ENCODE peak calls at places on chromosome 4, in nine cellular contexts. J is activated CD8-positive, alpha-beta memory T cell treated with anti-CD3 and anti-CD28 coated beads for 1 hour; N is iris pigment epithelial cell; X is hippocampal formation; U is T-helper 2 cell; L is C1 segment of cervical spinal cord; V is fibroblast of the aortic adventitia; K is effector memory CD8-positive, alpha-beta T cell; G is NAMALWA. M is an unnamed sample.

GRCh38 chr4:108398326-108398725 is 222.1 kb upstream of the RPL34 start:
- DNase-seq in J (no peak), N (peak), X (no peak), U (no peak), L (no peak), V (no peak), K (no peak), G (no peak), M (no peak)

GRCh38 chr4:57329279-57329678 is 219.1 kb upstream of the IGFBP7 start:
- DNase-seq in J (no peak), N (no peak), X (no peak), U (no peak), L (no peak), V (no peak), K (no peak), G (no peak), M (no peak)

GRCh38 chr4:11355224-11355623 is 73.5 kb downstream of the HS3ST1 start:
- DNase-seq in J (no peak), N (no peak), X (no peak), U (no peak), L (no peak), V (no peak), K (no peak), G (no peak), M (no peak)

GRCh38 chr4:182062936-182063335 is 180.3 kb upstream of the TENM3 start:
- DNase-seq in J (no peak), N (peak), X (no peak), U (no peak), L (no peak), V (peak), K (no peak), G (no peak), M (no peak)

GRCh38 chr4:116598155-116598979 is 487.0 kb downstream of the TRAM1L1 start:
- DNase-seq in J (no peak), N (no peak), X (no peak), U (no peak), L (no peak), V (no peak), K (no peak), G (no peak), M (no peak)

GRCh38 chr4:67714248-67714583 is 13.3 kb upstream of the UBA6 start:
- DNase-seq in J (no peak), N (no peak), X (no peak), U (no peak), L (no peak), V (no peak), K (no peak), G (no peak), M (no peak)

GRCh38 chr4:1239141-1239948 is 9.6 kb downstream of the CTBP1 start:
- DNase-seq in J (no peak), N (no peak), X (no peak), U (no peak), L (no peak), V (no peak), K (no peak), G (no peak), M (no peak)

GRCh38 chr4:95212692-95213091 is 336.1 kb downstream of the UNC5C start:
- DNase-seq in J (no peak), N (no peak), X (no peak), U (no peak), L (no peak), V (no peak), K (no peak), G (no peak), M (no peak)

GRCh38 chr4:2867758-2868491 is 24.3 kb downstream of the ADD1 start:
- DNase-seq in J (no peak), N (peak), X (no peak), U (no peak), L (no peak), V (peak), K (no peak), G (no peak), M (no peak)

GRCh38 chr4:114879916-114880315 is 233.5 kb downstream of the NDST4 start:
- DNase-seq in J (no peak), N (no peak), X (no peak), U (no peak), L (no peak), V (no peak), K (no peak), G (no peak), M (no peak)

GRCh38 chr4:81030617-81031388 is at the start of gene BMP3:
- DNase-seq in J (no peak), N (peak), X (no peak), U (no peak), L (no peak), V (peak), K (no peak), G (peak), M (no peak)

GRCh38 chr4:15562623-15563022 is 92.5 kb downstream of the FBXL5 start:
- DNase-seq in J (no peak), N (no peak), X (no peak), U (no peak), L (no peak), V (peak), K (no peak), G (no peak), M (no peak)

GRCh38 chr4:159455675-159456235 is 352.9 kb downstream of the RAPGEF2 start:
- DNase-seq in J (no peak), N (peak), X (peak), U (no peak), L (no peak), V (peak), K (no peak), G (peak), M (no peak)

GRCh38 chr4:55184600-55185523 is 59.5 kb upstream of the KDR start:
- DNase-seq in J (no peak), N (peak), X (no peak), U (no peak), L (no peak), V (peak), K (no peak), G (peak), M (no peak)

GRCh38 chr4:4726051-4726450 is 133.4 kb upstream of the MSX1 start:
- DNase-seq in J (no peak), N (no peak), X (no peak), U (no peak), L (no peak), V (no peak), K (no peak), G (peak), M (no peak)

GRCh38 chr4:962231-963208 is 10.8 kb downstream of the DGKQ start:
- DNase-seq in J (no peak), N (no peak), X (no peak), U (no peak), L (no peak), V (no peak), K (no peak), G (no peak), M (no peak)

GRCh38 chr4:141503260-141503659 is 133.1 kb upstream of the IL15 start:
- DNase-seq in J (no peak), N (no peak), X (no peak), U (no peak), L (no peak), V (no peak), K (no peak), G (no peak), M (no peak)

GRCh38 chr4:124943145-124943889 is 230.8 kb upstream of the ANKRD50 start:
- DNase-seq in J (no peak), N (peak), X (no peak), U (no peak), L (no peak), V (peak), K (no peak), G (no peak), M (no peak)

GRCh38 chr4:72505314-72505744 is 63.7 kb downstream of the ADAMTS3 start:
- DNase-seq in J (no peak), N (peak), X (peak), U (no peak), L (no peak), V (peak), K (no peak), G (peak), M (no peak)

GRCh38 chr4:100632163-100632562 is 114.3 kb upstream of the EMCN start:
- DNase-seq in J (no peak), N (no peak), X (no peak), U (no peak), L (no peak), V (no peak), K (no peak), G (no peak), M (no peak)

GRCh38 chr4:5701971-5702370 is 6.4 kb downstream of the EVC2 start:
- DNase-seq in J (no peak), N (no peak), X (no peak), U (no peak), L (no peak), V (no peak), K (no peak), G (no peak), M (no peak)

GRCh38 chr4:827209-828081 is 1.5 kb upstream of the CPLX1 start:
- DNase-seq in J (no peak), N (no peak), X (no peak), U (no peak), L (no peak), V (no peak), K (no peak), G (no peak), M (no peak)

GRCh38 chr4:41715155-41715554 is 33.4 kb downstream of the PHOX2B start:
- DNase-seq in J (no peak), N (no peak), X (no peak), U (no peak), L (no peak), V (no peak), K (no peak), G (no peak), M (no peak)

GRCh38 chr4:89134775-89135319 is 23.5 kb downstream of the TIGD2 start:
- DNase-seq in J (no peak), N (peak), X (no peak), U (no peak), L (no peak), V (peak), K (no peak), G (no peak), M (no peak)

GRCh38 chr4:22911285-22911684 is 218.5 kb downstream of the GBA3 start:
- DNase-seq in J (no peak), N (no peak), X (no peak), U (no peak), L (no peak), V (no peak), K (no peak), G (no peak), M (no peak)

GRCh38 chr4:31328921-31329320 is 608.8 kb downstream of the PCDH7 start:
- DNase-seq in J (no peak), N (no peak), X (peak), U (no peak), L (no peak), V (peak), K (no peak), G (no peak), M (no peak)

GRCh38 chr4:40228497-40229365 is 31.9 kb downstream of the RHOH start:
- DNase-seq in J (no peak), N (peak), X (no peak), U (no peak), L (no peak), V (no peak), K (no peak), G (no peak), M (no peak)

GRCh38 chr4:38106301-38106700 is 146.1 kb downstream of the PTTG2 start:
- DNase-seq in J (no peak), N (peak), X (no peak), U (no peak), L (no peak), V (peak), K (no peak), G (no peak), M (no peak)

GRCh38 chr4:119290598-119290997 is 31.3 kb downstream of the FABP2 start:
- DNase-seq in J (no peak), N (no peak), X (no peak), U (no peak), L (no peak), V (no peak), K (no peak), G (no peak), M (no peak)

GRCh38 chr4:52840531-52841350 is 21.4 kb upstream of the RASL11B start:
- DNase-seq in J (no peak), N (no peak), X (no peak), U (no peak), L (no peak), V (no peak), K (no peak), G (no peak), M (no peak)

GRCh38 chr4:113350576-113350975 is 301.1 kb downstream of the ANK2 start:
- DNase-seq in J (no peak), N (no peak), X (no peak), U (no peak), L (no peak), V (no peak), K (no peak), G (no peak), M (no peak)

GRCh38 chr4:82372502-82372873 is 1.3 kb downstream of the HNRNPD start:
- DNase-seq in J (no peak), N (peak), X (peak), U (peak), L (no peak), V (no peak), K (peak), G (peak), M (no peak)

GRCh38 chr4:168549145-168549544 is 52.3 kb downstream of the PALLD start:
- DNase-seq in J (no peak), N (no peak), X (no peak), U (no peak), L (no peak), V (peak), K (no peak), G (no peak), M (no peak)

GRCh38 chr4:41678951-41679350 is 69.6 kb downstream of the PHOX2B start:
- DNase-seq in J (no peak), N (no peak), X (no peak), U (no peak), L (no peak), V (no peak), K (no peak), G (no peak), M (no peak)

GRCh38 chr4:18162453-18162852 is 140.9 kb upstream of the LCORL start:
- DNase-seq in J (no peak), N (no peak), X (no peak), U (no peak), L (no peak), V (no peak), K (no peak), G (no peak), M (no peak)

GRCh38 chr4:5976921-5977320 is 41.3 kb downstream of the C4orf50 start:
- DNase-seq in J (no peak), N (no peak), X (no peak), U (no peak), L (no peak), V (no peak), K (no peak), G (no peak), M (no peak)

GRCh38 chr4:119103263-119103662 is 32.4 kb upstream of the MYOZ2 start:
- DNase-seq in J (no peak), N (peak), X (no peak), U (no peak), L (no peak), V (peak), K (no peak), G (no peak), M (no peak)